ENCODE peak calls at places on chromosomes 16 and 17, in four cellular contexts. One of them, this sample, is unnamed.

GRCh38 chr17:30905742-30906100 is 317 bp downstream of the TEFM start:
- DNase-seq in AG09319: no peak
- DNase-seq in prostate gland: no peak
- DNase-seq in AG04449: no peak
- DNase-seq in this sample: no peak

GRCh38 chr16:24009060-24009459 is 173.3 kb downstream of the PRKCB start:
- DNase-seq in AG09319: no peak
- DNase-seq in AG04449: no peak
- DNase-seq in prostate gland: no peak
- DNase-seq in this sample: no peak

GRCh38 chr17:83025636-83026280 is 53.7 kb upstream of the METRNL start:
- DNase-seq in AG09319: no peak
- DNase-seq in prostate gland: no peak
- DNase-seq in AG04449: no peak
- DNase-seq in this sample: no peak

GRCh38 chr17:35784895-35785294 is 10.5 kb downstream of the MMP28 start:
- DNase-seq in prostate gland: no peak
- DNase-seq in AG04449: no peak
- DNase-seq in AG09319: no peak
- DNase-seq in this sample: no peak

GRCh38 chr16:81625544-81626152 is 153.4 kb upstream of the PLCG2 start:
- DNase-seq in AG04449: no peak
- DNase-seq in prostate gland: peak
- DNase-seq in AG09319: no peak
- DNase-seq in this sample: no peak

GRCh38 chr16:23941963-23942564 is 106.3 kb downstream of the PRKCB start:
- DNase-seq in prostate gland: no peak
- DNase-seq in AG09319: no peak
- DNase-seq in AG04449: no peak
- DNase-seq in this sample: no peak

GRCh38 chr17:44903012-44903685 is 3.9 kb upstream of the EFTUD2 start:
- DNase-seq in AG04449: no peak
- DNase-seq in prostate gland: no peak
- DNase-seq in AG09319: no peak
- DNase-seq in this sample: no peak

GRCh38 chr16:31467151-31467550 is 4.8 kb upstream of the TGFB1I1 start:
- DNase-seq in AG04449: no peak
- DNase-seq in AG09319: no peak
- DNase-seq in prostate gland: no peak
- DNase-seq in this sample: no peak

GRCh38 chr17:39605492-39606433 is 2.0 kb downstream of the NEUROD2 start:
- DNase-seq in AG04449: no peak
- DNase-seq in prostate gland: no peak
- DNase-seq in AG09319: no peak
- DNase-seq in this sample: no peak

GRCh38 chr17:66310528-66311148 is 8.2 kb downstream of the PRKCA start:
- DNase-seq in AG09319: no peak
- DNase-seq in prostate gland: no peak
- DNase-seq in AG04449: no peak
- DNase-seq in this sample: no peak

GRCh38 chr17:1422907-1423306 is 22.9 kb upstream of the YWHAE start:
- DNase-seq in AG09319: peak
- DNase-seq in prostate gland: no peak
- DNase-seq in AG04449: peak
- DNase-seq in this sample: peak

GRCh38 chr17:82384051-82384729 is 12.6 kb downstream of the UTS2R start:
- DNase-seq in AG09319: no peak
- DNase-seq in AG04449: no peak
- DNase-seq in prostate gland: no peak
- DNase-seq in this sample: no peak

GRCh38 chr16:89495121-89495520 is 4.8 kb upstream of the ANKRD11 start:
- DNase-seq in AG04449: no peak
- DNase-seq in prostate gland: no peak
- DNase-seq in AG09319: no peak
- DNase-seq in this sample: no peak

GRCh38 chr16:4316732-4317461 is 1.0 kb downstream of the GLIS2 start:
- DNase-seq in prostate gland: no peak
- DNase-seq in AG09319: no peak
- DNase-seq in AG04449: no peak
- DNase-seq in this sample: no peak

This sample was measured in BJ.